ENCODE peak calls at places on chromosomes 3 and 15, in eight cellular contexts. N is nucleus accumbens; M is OCI-LY7; O is ACHN; T is stimulated activated CD4-positive, alpha-beta T cell treated with anti-CD3 and anti-CD28 coated beads, TNF-alpha, amount 100 ng/mL, for 1 hour; H is naive thymus-derived CD8-positive, alpha-beta T cell; B is NCI-H2081 treated with DMSO at 0.1 percent for 48 hours; E is natural killer cell treated with Interleukin-12 subunit alpha and Interleukin-12 subunit beta and Interleukin-15 and Interleukin-18, amount 100 ng/mL, for 72 hours. Q is an unnamed sample.

GRCh38 chr3:47250309-47251060 is 32.1 kb downstream of the KIF9 start:
- DNase-seq in T (no peak), B (no peak), H (no peak), N (no peak), M (peak; percentile 54), E (no peak), O (peak; percentile 48), Q (peak; percentile 54)

GRCh38 chr3:23811117-23811487 is 5.3 kb downstream of the UBE2E1 start:
- DNase-seq in M (no peak), B (no peak), T (no peak), N (no peak), O (peak; percentile 34), H (no peak), E (no peak), Q (no peak)

GRCh38 chr15:60062826-60063225 is 58.7 kb downstream of the FOXB1 start:
- DNase-seq in E (no peak), T (no peak), B (no peak), O (no peak), N (no peak), M (no peak), H (no peak), Q (no peak)

GRCh38 chr15:90819390-90819789 is 49.0 kb upstream of the FURIN start:
- DNase-seq in N (no peak), O (no peak), M (no peak), T (no peak), B (no peak), E (no peak), H (no peak), Q (no peak)

GRCh38 chr3:36893137-36893557 is 51.7 kb downstream of the TRANK1 start:
- DNase-seq in B (no peak), E (no peak), M (peak; percentile 79), H (peak; percentile 44), O (no peak), N (no peak), T (no peak), Q (peak; percentile 91)

GRCh38 chr3:158802399-158803023 is 657 bp downstream of the MFSD1 start:
- DNase-seq in O (peak; percentile 35), T (no peak), H (no peak), M (peak; percentile 50), N (no peak), B (no peak), E (no peak), Q (peak; percentile 63)

GRCh38 chr3:172836390-172836997 is 86.0 kb downstream of the ECT2 start:
- DNase-seq in B (peak; percentile 47), H (no peak), M (peak; percentile 50), E (no peak), O (peak; percentile 48), T (no peak), N (no peak), Q (no peak)

GRCh38 chr3:112633191-112633590 is 7.8 kb downstream of the CCDC80 start:
- DNase-seq in M (no peak), H (no peak), B (no peak), T (no peak), N (no peak), O (no peak), E (no peak), Q (peak; percentile 70)

GRCh38 chr3:9884555-9885165 is 4.6 kb upstream of the CIDEC start:
- DNase-seq in O (peak; percentile 78), T (no peak), H (no peak), M (no peak), E (no peak), B (no peak), N (no peak), Q (no peak)

GRCh38 chr3:182760576-182761164 is 32.6 kb upstream of the ATP11B start:
- DNase-seq in E (no peak), T (no peak), N (no peak), H (no peak), B (no peak), M (no peak), O (no peak), Q (no peak)

GRCh38 chr3:36172699-36173098 is 207.6 kb upstream of the STAC start:
- DNase-seq in E (no peak), M (no peak), B (no peak), H (no peak), N (no peak), O (no peak), T (no peak), Q (no peak)

GRCh38 chr15:90529369-90530249 is at the start of gene CRTC3:
- DNase-seq in E (peak; percentile 70), O (peak; percentile 49), H (peak; percentile 70), B (no peak), M (peak; percentile 70), T (peak; percentile 41), N (no peak), Q (peak; percentile 11)

GRCh38 chr3:114606336-114606735 is 312.5 kb downstream of the TIGIT start:
- DNase-seq in O (no peak), E (no peak), T (no peak), M (no peak), B (no peak), H (no peak), N (no peak), Q (no peak)

GRCh38 chr3:135456182-135456790 is 509.2 kb upstream of the PPP2R3A start:
- DNase-seq in N (no peak), M (no peak), O (no peak), B (no peak), H (no peak), T (no peak), E (no peak), Q (no peak)

GRCh38 chr3:177263615-177264365 is 66.5 kb upstream of the TBL1XR1 start:
- DNase-seq in O (no peak), E (no peak), B (no peak), H (no peak), M (no peak), T (no peak), N (no peak), Q (peak; percentile 62)

GRCh38 chr15:42576040-42576594 is 711 bp downstream of the STARD9 start:
- DNase-seq in N (no peak), T (no peak), M (no peak), E (no peak), H (peak; percentile 6), B (no peak), O (no peak), Q (no peak)

GRCh38 chr3:82607391-82607790 is 845.9 kb upstream of the GBE1 start:
- DNase-seq in H (no peak), B (no peak), O (no peak), M (no peak), T (no peak), E (no peak), N (no peak), Q (no peak)

GRCh38 chr3:41710646-41711388 is 251.1 kb downstream of the ULK4 start:
- DNase-seq in M (no peak), B (no peak), H (no peak), E (no peak), T (no peak), O (peak; percentile 86), N (no peak), Q (no peak)

GRCh38 chr3:105823149-105823866 is 45.5 kb downstream of the CBLB start:
- DNase-seq in M (peak; percentile 53), B (no peak), E (no peak), O (peak; percentile 55), N (no peak), T (no peak), H (no peak), Q (no peak)

GRCh38 chr3:152071924-152072323 is 196.8 kb upstream of the MBNL1 start:
- DNase-seq in O (peak; percentile 11), T (no peak), H (peak; percentile 31), M (peak; percentile 38), N (no peak), B (no peak), E (no peak), Q (peak; percentile 74)

GRCh38 chr15:75508741-75509532 is 57.4 kb upstream of the SIN3A start:
- DNase-seq in E (no peak), N (no peak), B (no peak), T (no peak), O (peak; percentile 32), H (peak; percentile 60), M (peak; percentile 48), Q (peak; percentile 17)

GRCh38 chr3:97970929-97971460 is 1.2 kb downstream of the RIOX2 start:
- DNase-seq in E (no peak), B (no peak), N (no peak), M (peak; percentile 31), O (no peak), H (no peak), T (no peak), Q (peak; percentile 7)

GRCh38 chr3:98136631-98137030 is 6.1 kb downstream of the OR5H1 start:
- DNase-seq in B (no peak), E (no peak), M (no peak), H (no peak), T (no peak), O (no peak), N (no peak), Q (no peak)

GRCh38 chr3:124033360-124034015 is 41.6 kb upstream of the ROPN1 start:
- DNase-seq in E (no peak), H (peak; percentile 6), M (no peak), N (no peak), B (no peak), O (no peak), T (no peak), Q (no peak)

GRCh38 chr3:39343076-39343717 is 13.7 kb downstream of the CCR8 start:
- DNase-seq in O (no peak), B (no peak), H (no peak), T (no peak), E (no peak), N (no peak), M (no peak), Q (no peak)

GRCh38 chr3:78988324-78988723 is 779.5 kb downstream of the ROBO1 start:
- DNase-seq in E (no peak), H (no peak), N (no peak), B (no peak), T (no peak), M (no peak), O (peak; percentile 46), Q (no peak)

GRCh38 chr3:186974824-186975281 is 44.5 kb downstream of the ST6GAL1 start:
- DNase-seq in N (no peak), O (no peak), B (no peak), T (no peak), E (no peak), H (no peak), M (no peak), Q (no peak)

Q was measured in MV-4-11.